ENCODE peak calls at places on chromosomes 3 and 15, in five cellular contexts. J, K, I, A and X are unnamed samples.

GRCh38 chr3:119529883-119530282 is 29.5 kb downstream of the CD80 start:
- DNase-seq in J (peak), K (no peak), I (no peak), A (no peak), X (peak)

GRCh38 chr15:36090276-36090946 is 489.0 kb upstream of the CDIN1 start:
- DNase-seq in J (no peak), K (no peak), I (no peak), A (no peak), X (no peak)

GRCh38 chr3:70120360-70120966 is 120.9 kb downstream of the SAMMSON start:
- DNase-seq in J (peak), K (peak), I (peak), A (peak), X (peak)

GRCh38 chr3:141321109-141321497 is 47.2 kb upstream of the ZBTB38 start:
- DNase-seq in J (peak), K (no peak), I (no peak), A (no peak), X (peak)

GRCh38 chr3:21216598-21216997 is 534.4 kb downstream of the ZNF385D start:
- DNase-seq in J (no peak), K (no peak), I (no peak), A (no peak), X (peak)

GRCh38 chr3:53030864-53031445 is 14.9 kb downstream of the SFMBT1 start:
- DNase-seq in J (no peak), K (no peak), I (peak), A (no peak), X (no peak)

GRCh38 chr3:60010778-60011177 is 961.0 kb upstream of the CFAP20DC start:
- DNase-seq in J (no peak), K (no peak), I (no peak), A (no peak), X (no peak)

GRCh38 chr15:90268415-90268814 is 2.9 kb downstream of the NGRN start:
- DNase-seq in J (no peak), K (no peak), I (no peak), A (no peak), X (no peak)

GRCh38 chr3:11818033-11818432 is 28.7 kb downstream of the TAMM41 start:
- DNase-seq in J (peak), K (no peak), I (no peak), A (no peak), X (no peak)

GRCh38 chr15:64673866-64674265 is 101.5 kb downstream of the RBPMS2 start:
- DNase-seq in J (no peak), K (no peak), I (no peak), A (no peak), X (no peak)

GRCh38 chr15:60370804-60371700 is 26.7 kb downstream of the ANXA2 start:
- DNase-seq in J (peak), K (peak), I (peak), A (peak), X (peak)

GRCh38 chr3:123739754-123740153 is 144.4 kb downstream of the MYLK start:
- DNase-seq in J (peak), K (no peak), I (peak), A (no peak), X (peak)

GRCh38 chr3:40718209-40718608 is 193.4 kb downstream of the ZNF621 start:
- DNase-seq in J (no peak), K (no peak), I (no peak), A (no peak), X (no peak)

GRCh38 chr3:33798418-33799201 is at the start of gene PDCD6IP:
- DNase-seq in J (peak), K (peak), I (peak), A (peak), X (peak)

GRCh38 chr3:45554001-45554691 is 40.4 kb upstream of the LIMD1 start:
- DNase-seq in J (peak), K (peak), I (peak), A (no peak), X (peak)

GRCh38 chr3:177700117-177700516 is 502.8 kb upstream of the TBL1XR1 start:
- DNase-seq in J (no peak), K (no peak), I (no peak), A (no peak), X (no peak)

GRCh38 chr3:144162042-144162441 is 190.4 kb downstream of the DIPK2A start:
- DNase-seq in J (peak), K (no peak), I (no peak), A (no peak), X (peak)

GRCh38 chr15:95261546-95261945 is 1030.2 kb downstream of the MCTP2 start:
- DNase-seq in J (no peak), K (no peak), I (no peak), A (no peak), X (peak)

GRCh38 chr3:47860206-47860605 is 57.3 kb downstream of the DHX30 start:
- DNase-seq in J (no peak), K (no peak), I (peak), A (no peak), X (no peak)

GRCh38 chr15:70327328-70328136 is 229.8 kb upstream of the TLE3 start:
- DNase-seq in J (peak), K (no peak), I (no peak), A (no peak), X (peak)

GRCh38 chr3:46692566-46692983 is 904 bp downstream of the ALS2CL start:
- DNase-seq in J (peak), K (peak), I (peak), A (no peak), X (no peak)
- H3K4me3 ChIP-seq in J (peak), K (peak), I (peak), A (peak), X (peak)

DNA sequence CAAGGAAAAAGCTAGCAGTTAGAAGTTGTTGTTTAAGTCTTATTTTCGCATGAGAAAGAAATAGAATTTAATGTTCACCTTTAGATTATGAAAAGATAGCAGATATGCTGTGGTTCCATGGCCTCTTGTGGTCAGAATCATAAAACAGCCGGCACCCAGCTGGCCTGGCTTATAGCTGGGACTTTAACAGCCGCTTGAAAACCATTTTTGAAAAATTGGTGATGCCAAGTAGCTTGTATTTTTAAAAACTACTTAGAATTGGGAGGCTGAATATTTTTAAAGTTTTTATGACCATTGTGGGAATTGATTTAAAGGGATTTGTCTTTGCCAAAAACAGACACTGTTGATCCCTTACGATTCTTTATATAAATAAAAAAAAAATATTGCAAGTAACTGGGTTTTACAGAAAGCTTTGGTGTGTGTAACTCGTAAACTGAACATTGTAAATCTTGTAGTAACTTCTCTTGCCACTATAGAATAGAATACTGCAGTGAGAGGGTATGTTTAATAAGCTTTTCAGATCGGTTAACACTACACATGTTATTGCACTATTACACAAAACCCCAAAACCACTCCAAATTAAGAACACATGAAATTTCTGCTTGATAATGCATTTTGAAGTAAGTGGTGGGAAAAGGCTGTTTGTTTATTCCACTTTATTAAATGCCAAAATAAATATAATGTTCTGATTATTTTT is 6.6 kb downstream of the ARRDC4 start:
- DNase-seq in J (no peak), K (no peak), I (no peak), A (no peak), X (no peak)
- TF ChIP-seq CTCF in J (no peak), K (no peak), I (no peak), A (no peak), X (no peak)

GRCh38 chr15:45118131-45118588 is 4.0 kb downstream of the DUOXA2 start:
- DNase-seq in J (peak), K (peak), I (peak), A (peak), X (peak)
- H3K4me3 ChIP-seq in J (no peak), K (no peak), I (peak), A (peak), X (no peak)

GRCh38 chr3:38627956-38628355 is 21.5 kb downstream of the SCN5A start:
- DNase-seq in J (no peak), K (no peak), I (no peak), A (no peak), X (peak)
- TF ChIP-seq CTCF in J (peak), K (no peak), I (no peak), A (no peak), X (peak)

GRCh38 chr3:13021934-13022265 is 51.3 kb downstream of the IQSEC1 start:
- DNase-seq in J (no peak), K (no peak), I (no peak), A (no peak), X (peak)
- H3K4me3 ChIP-seq in J (peak), K (no peak), I (peak), A (peak), X (no peak)

GRCh38 chr3:128503164-128503651 is 10.2 kb upstream of the GATA2 start:
- DNase-seq in J (no peak), K (no peak), I (no peak), A (no peak), X (no peak)
- TF ChIP-seq CTCF in J (peak), K (no peak), I (peak), A (no peak), X (peak)

GRCh38 chr3:65549626-65549959 is 489.1 kb downstream of the MAGI1 start:
- DNase-seq in J (no peak), K (no peak), I (no peak), A (no peak), X (no peak)
- H3K4me3 ChIP-seq in J (peak), K (no peak), I (peak), A (peak), X (no peak)

GRCh38 chr3:27712136-27713065 is 9.7 kb downstream of the EOMES start:
- DNase-seq in J (peak), K (peak), I (peak), A (peak), X (peak)
- TF ChIP-seq CTCF in J (peak), K (no peak), I (peak), A (peak), X (peak)

GRCh38 chr15:73369073-73369694 is 426 bp upstream of the HCN4 start:
- DNase-seq in J (no peak), K (no peak), I (no peak), A (no peak), X (no peak)

GRCh38 chr15:73368301-73369072 is at the start of gene HCN4:
- DNase-seq in J (no peak), K (no peak), I (no peak), A (no peak), X (no peak)

GRCh38 chr15:73366766-73367623 is 1.8 kb downstream of the HCN4 start:
- DNase-seq in J (no peak), K (no peak), I (no peak), A (no peak), X (no peak)

GRCh38 chr15:73370151-73370550 is 1.4 kb upstream of the HCN4 start:
- DNase-seq in J (no peak), K (no peak), I (no peak), A (no peak), X (no peak)

GRCh38 chr15:73367624-73368300 is 996 bp downstream of the HCN4 start:
- DNase-seq in J (no peak), K (no peak), I (no peak), A (no peak), X (no peak)
- H3K4me3 ChIP-seq in J (no peak), K (no peak), I (peak), A (peak), X (no peak)